ENCODE peak calls at places on chromosomes 6 and 20, in eight cellular contexts. O, Y, R, C, M, E, Z and Q are unnamed samples.

GRCh38 chr20:35306931-35307517 is 14.8 kb upstream of the FAM83C start:
- DNase-seq in O (no peak), Y (peak), Z (no peak), M (peak), R (peak), E (peak), C (no peak), Q (peak)

GRCh38 chr20:19001177-19001576 is 187.6 kb downstream of the SCP2D1 start:
- DNase-seq in M (no peak), Z (no peak), R (no peak), C (no peak), Y (no peak), E (no peak), O (no peak), Q (no peak)

GRCh38 chr6:82057846-82058554 is 189.5 kb downstream of the IBTK start:
- DNase-seq in O (no peak), E (no peak), Y (no peak), M (peak), R (no peak), Z (no peak), C (peak), Q (no peak)

GRCh38 chr6:106789436-106790145 is 160.2 kb downstream of the QRSL1 start:
- DNase-seq in E (no peak), Y (no peak), C (no peak), M (no peak), O (no peak), R (no peak), Z (no peak), Q (no peak)

GRCh38 chr6:44855562-44856494 is 468.3 kb downstream of the CDC5L start:
- DNase-seq in C (no peak), Y (peak), O (no peak), R (no peak), M (no peak), E (no peak), Z (no peak), Q (no peak)

GRCh38 chr6:157229733-157230132 is 93.6 kb downstream of the TMEM242 start:
- DNase-seq in O (no peak), Y (peak), M (no peak), E (no peak), C (no peak), R (no peak), Z (no peak), Q (peak)

GRCh38 chr20:44956410-44956809 is 3.8 kb downstream of the TOMM34 start:
- DNase-seq in O (no peak), E (no peak), Y (no peak), Z (no peak), R (no peak), M (no peak), C (no peak), Q (no peak)

GRCh38 chr20:31839782-31840487 is 5.5 kb downstream of the FOXS1 start:
- DNase-seq in R (no peak), Z (no peak), E (no peak), Y (no peak), C (no peak), O (no peak), M (no peak), Q (no peak)